ENCODE peak calls at places on chromosomes 5 and 9, in five cellular contexts. Y is PC-3, O is lower lobe of right lung, A is gastrocnemius medialis, U is heart right ventricle. P is an unnamed sample. For H3K27me3, H3K4me1 and H3K36me3, the result is how much of the 10 kb centered on the place peaks cover.

GRCh38 chr9:89879711-89880110 is 274.9 kb downstream of the GADD45G start:
- DNase-seq in O (no peak), A (peak), U (peak), Y (no peak), P (no peak)

GRCh38 chr9:77820293-77820954 is 172.3 kb upstream of the GNA14 start:
- DNase-seq in A (no peak), Y (peak), O (no peak), U (no peak), P (no peak)

GRCh38 chr5:112159435-112159834 is 259.6 kb downstream of the EPB41L4A start:
- DNase-seq in O (no peak), A (peak), Y (no peak), U (peak), P (no peak)

GRCh38 chr9:68804911-68805889 is 100.2 kb downstream of the PIP5K1B start:
- DNase-seq in Y (no peak), O (peak), U (peak), A (peak), P (no peak)

GRCh38 chr5:60161340-60161934 is 267.9 kb upstream of the PDE4D start:
- DNase-seq in Y (peak), A (no peak), U (no peak), O (no peak), P (no peak)

GRCh38 chr9:95341262-95342011 is 23.9 kb upstream of the FANCC start:
- DNase-seq in U (peak), Y (peak), A (no peak), O (no peak), P (no peak)

GRCh38 chr5:149895416-149896345 is 48.9 kb downstream of the PDE6A start:
- DNase-seq in Y (peak), U (no peak), A (no peak), O (no peak), P (no peak)

GRCh38 chr5:178460598-178461425 is 129.4 kb downstream of the COL23A1 start:
- DNase-seq in O (peak), U (peak), A (peak), Y (peak), P (peak)

GRCh38 chr9:124791106-124791505 is 14.2 kb downstream of the OLFML2A start:
- DNase-seq in Y (no peak), U (no peak), A (no peak), O (no peak), P (no peak)

GRCh38 chr9:33236571-33236970 is 3.4 kb upstream of the SPINK4 start:
- DNase-seq in Y (no peak), O (no peak), A (no peak), U (no peak), P (no peak)

GRCh38 chr5:178420424-178420823 is 169.8 kb downstream of the COL23A1 start:
- DNase-seq in O (no peak), U (no peak), Y (no peak), A (no peak), P (no peak)

GRCh38 chr5:54727874-54728273 is 210.3 kb downstream of the SNX18 start:
- DNase-seq in U (no peak), O (no peak), Y (no peak), A (no peak), P (no peak)

GRCh38 chr5:135230326-135230925 is 168.6 kb downstream of the MACROH2A1 start:
- DNase-seq in A (peak), U (no peak), O (peak), Y (no peak), P (no peak)

GRCh38 chr5:143636951-143637528 is 174.9 kb upstream of the HMHB1 start:
- DNase-seq in U (no peak), Y (peak), A (no peak), O (no peak), P (no peak)

GRCh38 chr9:99474186-99474585 is 252.1 kb downstream of the SEC61B start:
- DNase-seq in Y (no peak), O (no peak), U (peak), A (no peak), P (no peak)

GRCh38 chr9:81570083-81570482 is 119.3 kb downstream of the TLE1 start:
- DNase-seq in Y (no peak), U (no peak), O (no peak), A (no peak), P (no peak)

GRCh38 chr9:137056739-137057407 is 3.0 kb upstream of the ENTPD2 start:
- DNase-seq in A (no peak), U (no peak), O (no peak), Y (peak), P (no peak)
- H3K27me3 ChIP-seq in A (under half), U (under half), O (under half), Y (under half), P (under half)

GRCh38 chr5:160466889-160467554 is 45.4 kb downstream of the PTTG1 start:
- DNase-seq in A (no peak), U (peak), Y (peak), O (no peak), P (no peak)
- H3K4me1 ChIP-seq in A (under half), U (under half), Y (half or more), O (under half), P (under half)

GRCh38 chr9:19378154-19378553 is 1.9 kb downstream of the RPS6 start:
- DNase-seq in O (no peak), U (no peak), Y (no peak), A (no peak), P (no peak)
- H3K36me3 ChIP-seq in O (half or more), U (under half), Y (half or more), A (under half), P (half or more)

GRCh38 chr9:132590037-132590317 is 7.6 kb downstream of the BARHL1 start:
- DNase-seq in Y (no peak), U (no peak), O (no peak), A (no peak), P (no peak)
- H3K27me3 ChIP-seq in Y (under half), U (half or more), O (half or more), A (half or more), P (under half)

GRCh38 chr9:134644715-134645606 is 3.4 kb downstream of the COL5A1 start:
- DNase-seq in A (peak), U (peak), Y (peak), O (no peak), P (no peak)
- H3K4me1 ChIP-seq in A (under half), U (half or more), Y (under half), O (under half), P (under half)

GRCh38 chr9:131457746-131458145 is 45.0 kb upstream of the POMT1 start:
- DNase-seq in O (no peak), U (no peak), Y (no peak), A (no peak), P (no peak)
- H3K36me3 ChIP-seq in O (half or more), U (under half), Y (under half), A (under half), P (half or more)

GRCh38 chr5:997711-998110 is 10.9 kb upstream of the NKD2 start:
- DNase-seq in Y (no peak), O (peak), A (no peak), U (no peak), P (no peak)
- H3K27me3 ChIP-seq in Y (under half), O (under half), A (under half), U (under half), P (under half)